ENCODE peak calls at places on chromosomes 5 and 9, in four cellular contexts. K is stomach, U is tibial nerve, A is IMR-90. X is an unnamed sample.

GRCh38 chr5:124544366-124545055 is 201.9 kb downstream of the ZNF608 start:
- DNase-seq in K (no peak), U (no peak), A (peak; percentile 43), X (no peak)

GRCh38 chr5:79122963-79123362 is 11.4 kb downstream of the BHMT start:
- DNase-seq in K (no peak), U (no peak), A (no peak), X (no peak)

GRCh38 chr5:154610321-154611154 is 132.5 kb upstream of the HAND1 start:
- DNase-seq in K (peak; percentile 80), U (peak; percentile 53), A (peak; percentile 59), X (peak; percentile 60)

GRCh38 chr5:112738180-112738560 is 485 bp downstream of the APC start:
- DNase-seq in K (no peak), U (no peak), A (no peak), X (no peak)

GRCh38 chr5:3268760-3269330 is 326.8 kb upstream of the IRX1 start:
- DNase-seq in K (no peak), U (no peak), A (no peak), X (no peak)

GRCh38 chr5:5313081-5313736 is 109.3 kb upstream of the ICE1 start:
- DNase-seq in K (no peak), U (no peak), A (peak; percentile 4), X (no peak)

GRCh38 chr5:177388521-177389052 is 4.4 kb downstream of the SLC34A1 start:
- DNase-seq in K (no peak), U (no peak), A (no peak), X (no peak)

GRCh38 chr5:150651924-150652688 is 8.9 kb upstream of the MYOZ3 start:
- DNase-seq in K (no peak), U (no peak), A (no peak), X (no peak)

GRCh38 chr5:77733130-77733529 is 43.0 kb downstream of the TBCA start:
- DNase-seq in K (no peak), U (no peak), A (no peak), X (no peak)

GRCh38 chr5:109659901-109660300 is 29.8 kb upstream of the MAN2A1 start:
- DNase-seq in K (no peak), U (no peak), A (no peak), X (no peak)

GRCh38 chr9:70220216-70220615 is 38.6 kb upstream of the SMC5 start:
- DNase-seq in K (no peak), U (no peak), A (no peak), X (no peak)

GRCh38 chr9:112265391-112265790 is 68.0 kb downstream of the PTBP3 start:
- DNase-seq in K (no peak), U (no peak), A (no peak), X (no peak)

GRCh38 chr5:139982157-139982974 is 60.7 kb downstream of the NRG2 start:
- DNase-seq in K (peak; percentile 34), U (peak; percentile 25), A (peak; percentile 4), X (no peak)

GRCh38 chr9:6645153-6646027 is at the start of gene GLDC:
- DNase-seq in K (peak; percentile 61), U (peak; percentile 11), A (no peak), X (peak; percentile 7)
- TF ChIP-seq POLR2A in K (no peak), U (peak; percentile 33), A (no peak), X (no peak)

GRCh38 chr9:114382951-114383865 is 4.6 kb downstream of the AKNA start:
- DNase-seq in K (no peak), U (no peak), A (peak; percentile 50), X (no peak)
- TF ChIP-seq CTCF in K (no peak), U (no peak), A (peak; percentile 7), X (no peak)

DNA sequence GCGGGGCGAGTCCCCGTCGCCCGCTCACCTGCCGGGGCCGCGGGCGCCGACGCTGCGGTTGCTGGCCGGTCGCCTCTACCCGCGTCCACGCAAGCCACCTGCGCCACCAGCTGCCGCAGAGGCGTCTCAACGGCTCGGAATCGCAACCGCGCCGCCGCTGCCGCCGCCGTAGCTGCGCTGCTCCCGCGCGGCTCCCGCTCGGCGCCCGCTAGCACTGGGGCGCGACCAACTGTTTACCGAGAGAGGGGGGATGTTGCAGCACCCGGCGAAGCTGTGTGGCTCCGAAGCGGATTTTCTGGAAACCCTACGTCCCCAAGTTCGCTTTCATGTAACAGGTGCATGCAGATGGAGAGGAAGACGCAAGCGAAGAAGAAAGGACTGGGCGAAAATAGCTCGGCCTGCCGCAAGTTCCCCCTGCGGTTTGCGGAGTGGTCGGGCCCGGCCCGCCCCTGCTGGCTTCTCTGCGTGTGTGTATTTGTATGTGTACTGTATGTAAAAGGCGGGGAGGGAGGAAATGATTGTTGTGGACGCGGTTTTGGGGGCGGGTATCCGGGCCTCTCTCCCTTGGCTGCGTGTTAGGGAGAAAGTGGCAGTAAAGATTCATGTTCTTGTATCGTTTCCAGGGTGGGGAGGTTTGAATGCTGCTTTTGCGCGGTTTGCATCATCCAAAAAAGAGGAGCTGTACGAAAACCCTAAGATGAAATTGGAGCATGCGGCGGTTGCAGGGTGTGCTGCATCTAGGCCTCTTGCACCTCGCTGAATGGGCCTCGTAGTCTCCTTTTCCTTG is at the start of gene PSIP1:
- DNase-seq in K (peak; percentile 72), U (peak; percentile 64), A (peak; percentile 75), X (peak; percentile 43)
- TF ChIP-seq POLR2A in K (no peak), U (peak; percentile 58), A (peak; percentile 51), X (peak; percentile 62)

GRCh38 chr5:76337949-76338589 is 65.0 kb upstream of the IQGAP2 start:
- DNase-seq in K (peak; percentile 69), U (peak; percentile 35), A (peak; percentile 47), X (peak; percentile 70)
- TF ChIP-seq CTCF in K (no peak), U (no peak), A (peak; percentile 43), X (peak; percentile 52)

GRCh38 chr9:129037767-129038098 is 1.3 kb downstream of the MIGA2 start:
- DNase-seq in K (no peak), U (no peak), A (peak; percentile 22), X (no peak)
- TF ChIP-seq POLR2A in K (no peak), U (no peak), A (no peak), X (no peak)

X was measured in prostate gland.